ENCODE peak calls at places on chromosome 3, in nine cellular contexts. Y is IMR-90, O is aorta, P is neuronal stem cell, Q is H9, X is H1, C is heart left ventricle, K is breast epithelium, F is fibroblast of lung. G is an unnamed sample.

GRCh38 chr3:45498532-45498931 is 96.0 kb upstream of the LIMD1 start:
- DNase-seq in Q (no peak), O (no peak), P (no peak), C (no peak), Y (no peak), X (no peak), F (no peak), K (no peak), G (no peak)

GRCh38 chr3:115922681-115923347 is 299.5 kb downstream of the GAP43 start:
- DNase-seq in F (peak; percentile 66), Y (peak; percentile 62), Q (peak; percentile 64), C (no peak), X (peak; percentile 17), O (no peak), K (no peak), P (no peak), G (no peak)

GRCh38 chr3:72698154-72698917 is 149.9 kb downstream of the SHQ1 start:
- DNase-seq in C (no peak), F (no peak), Y (no peak), Q (peak; percentile 58), O (no peak), P (no peak), X (peak; percentile 21), K (no peak), G (no peak)

GRCh38 chr3:51245871-51246270 is 139.2 kb upstream of the MANF start:
- DNase-seq in Y (no peak), X (no peak), K (no peak), O (no peak), P (no peak), Q (no peak), C (no peak), F (no peak), G (no peak)

GRCh38 chr3:122977645-122978466 is 49.7 kb downstream of the SEMA5B start:
- DNase-seq in K (no peak), F (peak; percentile 89), P (peak; percentile 60), Q (peak; percentile 67), C (peak; percentile 82), Y (peak; percentile 84), O (peak; percentile 89), X (peak; percentile 46), G (no peak)

GRCh38 chr3:50913279-50913678 is 238.6 kb downstream of the DOCK3 start:
- DNase-seq in Y (no peak), X (no peak), Q (no peak), C (peak; percentile 23), F (no peak), P (no peak), O (no peak), K (no peak), G (no peak)

GRCh38 chr3:56025316-56025715 is 443.0 kb downstream of the ERC2 start:
- DNase-seq in K (no peak), P (no peak), O (no peak), Y (no peak), Q (no peak), C (no peak), X (no peak), F (no peak), G (no peak)

GRCh38 chr3:153273767-153274443 is 111.9 kb downstream of the RAP2B start:
- DNase-seq in O (no peak), X (no peak), P (no peak), F (peak; percentile 50), Y (peak; percentile 76), Q (no peak), C (no peak), K (no peak), G (no peak)

GRCh38 chr3:52845157-52845556 is 10.3 kb upstream of the MUSTN1 start:
- DNase-seq in K (no peak), Q (no peak), P (no peak), X (no peak), O (peak; percentile 86), Y (peak; percentile 38), F (no peak), C (peak; percentile 59), G (no peak)

GRCh38 chr3:71511037-71511436 is 72.5 kb downstream of the FOXP1 start:
- DNase-seq in F (peak; percentile 99), X (no peak), K (no peak), C (no peak), P (no peak), Q (no peak), O (peak; percentile 66), Y (peak; percentile 90), G (no peak)

GRCh38 chr3:190053919-190054672 is 66.6 kb downstream of the P3H2 start:
- DNase-seq in K (no peak), O (no peak), X (no peak), Q (no peak), F (peak; percentile 85), P (no peak), C (no peak), Y (peak; percentile 92), G (no peak)

GRCh38 chr3:6249679-6250078 is 611.2 kb upstream of the GRM7 start:
- DNase-seq in C (no peak), X (no peak), O (no peak), Y (no peak), F (no peak), P (no peak), K (no peak), Q (no peak), G (no peak)
- H3K9me3 ChIP-seq in C (no peaks in the 10 kb centered on the region), X (peaks cover 4% of the 10 kb centered on the region), O (peaks cover 3% of the 10 kb centered on the region), Y (peaks cover 9% of the 10 kb centered on the region), F (no peaks in the 10 kb centered on the region), P (no peaks in the 10 kb centered on the region), K (no peaks in the 10 kb centered on the region), Q (no peaks in the 10 kb centered on the region), G (no peaks in the 10 kb centered on the region)

GRCh38 chr3:172448661-172449467 is 608 bp upstream of the GHSR start:
- DNase-seq in P (no peak), F (no peak), Y (no peak), O (no peak), X (no peak), K (no peak), C (no peak), Q (peak; percentile 30), G (no peak)

GRCh38 chr3:172446198-172446597 is 2.1 kb downstream of the GHSR start:
- DNase-seq in F (no peak), Y (no peak), K (no peak), Q (no peak), O (no peak), P (no peak), C (no peak), X (no peak), G (no peak)

GRCh38 chr3:172449468-172450149 is 1.4 kb upstream of the GHSR start:
- DNase-seq in K (no peak), F (peak; percentile 44), O (peak; percentile 53), P (peak; percentile 65), Y (peak; percentile 25), Q (peak; percentile 79), C (peak; percentile 27), X (no peak), G (no peak)

DNA sequence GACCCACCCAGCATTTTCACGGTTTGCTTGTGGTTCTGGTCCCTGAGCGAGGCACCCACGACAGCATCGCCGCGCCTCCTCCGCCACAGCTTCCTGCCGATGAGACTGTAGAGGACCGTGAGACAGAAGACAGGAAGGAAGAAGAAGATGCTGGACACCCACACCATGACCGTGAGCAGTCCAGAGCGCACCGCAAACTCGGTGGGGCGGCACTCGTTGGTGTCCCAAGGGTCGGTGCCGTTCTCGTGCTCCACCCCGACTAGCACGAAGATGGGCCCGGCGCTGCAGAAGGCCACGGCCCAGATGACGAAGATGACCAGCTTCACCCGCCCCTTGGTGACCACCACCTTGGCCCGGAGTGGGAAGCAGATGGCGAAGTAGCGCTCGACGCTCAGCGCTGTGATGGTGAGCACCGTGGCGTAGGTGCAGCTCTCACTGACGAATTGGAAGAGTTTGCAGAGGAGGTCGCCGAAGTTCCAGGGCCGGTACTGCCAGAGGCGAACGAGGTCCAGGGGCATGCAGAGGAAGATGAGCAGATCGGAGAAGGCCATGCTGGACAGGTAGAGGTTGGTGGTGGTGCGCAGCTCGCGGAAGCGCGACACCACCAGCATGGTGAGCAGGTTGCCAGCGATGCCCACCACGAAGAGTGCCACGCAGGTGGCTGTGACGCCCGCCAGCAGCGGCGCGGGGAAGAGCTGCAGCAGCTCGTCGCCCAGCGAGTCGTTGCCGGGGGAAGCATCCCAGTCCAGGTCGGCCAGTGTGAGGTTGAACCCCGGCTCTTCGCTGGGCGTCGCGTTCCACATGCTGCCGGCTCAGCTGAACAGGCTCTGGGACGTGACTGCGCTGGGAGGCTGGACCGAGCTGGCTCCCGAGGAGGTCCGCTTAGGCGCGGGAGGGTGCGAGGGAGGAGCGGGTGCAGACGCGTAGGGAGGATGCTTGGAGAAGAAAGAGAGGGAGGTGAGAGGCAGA is at the start of gene GHSR:
- DNase-seq in O (no peak), K (no peak), F (no peak), Y (no peak), P (no peak), C (no peak), Q (peak; percentile 44), X (no peak), G (no peak)
- H3K9me3 ChIP-seq in O (peaks cover 2% of the 10 kb centered on the region), K (no peaks in the 10 kb centered on the region), F (no peaks in the 10 kb centered on the region), Y (peaks cover 17% of the 10 kb centered on the region), P (peaks cover 12% of the 10 kb centered on the region), C (no peaks in the 10 kb centered on the region), Q (no peaks in the 10 kb centered on the region), X (no peaks in the 10 kb centered on the region), G (peaks cover 3% of the 10 kb centered on the region)

DNA sequence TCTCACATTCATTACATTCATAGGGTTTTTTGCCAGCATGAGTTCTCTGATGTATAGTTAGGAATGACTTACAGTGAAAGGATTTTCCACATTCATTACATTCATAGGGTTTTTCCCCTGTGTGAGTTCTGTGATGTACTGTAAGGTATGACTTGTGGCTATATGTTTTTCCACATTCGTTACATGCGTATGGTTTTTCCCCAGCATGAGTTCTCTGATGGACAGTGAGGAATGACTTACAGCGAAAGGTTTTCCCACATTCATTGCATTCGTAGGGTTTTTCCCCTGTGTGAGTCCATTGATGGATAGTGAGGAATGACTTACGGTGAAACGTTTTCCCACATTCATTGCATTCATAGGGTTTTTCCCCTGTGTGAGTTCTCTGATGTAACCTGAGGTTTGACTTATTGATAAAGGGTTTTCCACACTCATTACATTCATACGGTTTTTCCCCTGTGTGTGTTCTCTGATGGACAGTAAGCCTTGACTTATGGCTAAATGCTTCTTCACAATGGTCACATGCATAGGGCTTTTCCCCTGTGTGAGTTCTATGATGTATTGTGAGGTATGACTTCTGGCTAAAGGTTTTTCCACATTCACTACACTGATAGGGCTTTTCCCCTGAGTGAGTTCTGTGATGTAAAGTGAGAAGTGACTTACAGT is 47.4 kb downstream of the ZNF717 start:
- DNase-seq in Q (no peak), K (no peak), C (no peak), F (peak; percentile 19), X (no peak), O (no peak), P (peak; percentile 1), Y (peak; percentile 10), G (no peak)
- H3K9me3 ChIP-seq in Q (peaks cover 89% of the 10 kb centered on the region), K (peaks cover 96% of the 10 kb centered on the region), C (peaks cover 6% of the 10 kb centered on the region), F (peaks cover 2% of the 10 kb centered on the region), X (peaks cover 76% of the 10 kb centered on the region), O (peaks cover 27% of the 10 kb centered on the region), P (peaks cover 27% of the 10 kb centered on the region), Y (peaks cover 73% of the 10 kb centered on the region), G (peaks cover 54% of the 10 kb centered on the region)

DNA sequence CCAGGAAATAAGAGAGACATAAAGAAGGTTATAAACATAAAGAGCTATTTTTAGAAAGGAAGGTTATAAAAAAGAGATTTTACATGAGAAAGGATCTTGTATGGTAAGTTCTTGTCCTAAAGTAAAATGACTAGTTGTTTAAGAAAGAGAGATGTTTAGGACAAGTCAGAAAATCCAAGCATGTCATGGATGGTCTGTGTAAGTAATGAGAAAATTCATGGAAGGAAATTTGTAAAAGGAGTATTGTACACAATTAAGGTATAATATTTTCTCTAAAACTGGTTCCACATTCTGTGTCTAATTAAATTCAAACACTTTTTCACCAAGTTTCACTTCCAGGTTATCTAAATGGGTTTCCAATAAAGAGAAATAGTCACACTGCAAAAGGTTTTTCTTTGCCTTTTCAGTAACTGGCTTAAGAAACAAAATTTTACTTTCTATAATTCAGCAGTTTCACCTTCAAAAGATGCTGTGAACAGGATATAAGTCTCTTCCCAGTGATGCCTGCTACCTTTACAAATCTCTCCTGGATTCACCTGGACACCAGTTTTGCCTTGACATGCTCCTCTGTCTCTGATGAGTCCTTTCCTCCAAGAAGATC is 455.7 kb downstream of the ZIC1 start:
- DNase-seq in X (no peak), O (no peak), F (peak; percentile 6), Q (no peak), Y (no peak), K (no peak), C (no peak), P (peak; percentile 2), G (no peak)
- H3K9me3 ChIP-seq in X (peaks cover 46% of the 10 kb centered on the region), O (peaks cover 4% of the 10 kb centered on the region), F (no peaks in the 10 kb centered on the region), Q (peaks cover 11% of the 10 kb centered on the region), Y (peaks cover 12% of the 10 kb centered on the region), K (peaks cover 16% of the 10 kb centered on the region), C (no peaks in the 10 kb centered on the region), P (peaks cover 32% of the 10 kb centered on the region), G (no peaks in the 10 kb centered on the region)

G was measured in T-helper 17 cell.